ENCODE peak calls at places on chromosomes 16 and 17, in eight cellular contexts. C is A673; A is vagina; N is CD4-positive, alpha-beta T cell; E is tibial nerve; L is cardiac muscle cell; J is A549; T is CD4-positive, CD25-positive, alpha-beta regulatory T cell. G is an unnamed sample.

GRCh38 chr17:61399131-61400057 is at the start of gene TBX2:
- DNase-seq in L (peak), N (no peak), J (peak), A (no peak), T (no peak), E (peak), C (no peak), G (peak)

GRCh38 chr16:87541882-87542234 is 49.0 kb upstream of the ZCCHC14 start:
- DNase-seq in N (no peak), A (no peak), L (no peak), J (no peak), C (peak), T (no peak), E (no peak), G (no peak)

GRCh38 chr17:28712037-28712704 is 483 bp upstream of the PROCA1 start:
- DNase-seq in J (no peak), A (no peak), T (peak), L (peak), E (peak), N (peak), C (no peak), G (peak)

GRCh38 chr17:77498875-77499698 is 358.3 kb downstream of the SEC14L1 start:
- DNase-seq in T (peak), E (no peak), L (no peak), N (no peak), C (no peak), J (no peak), A (no peak), G (peak)

GRCh38 chr16:6674071-6674470 is 658.6 kb upstream of the RBFOX1 start:
- DNase-seq in L (no peak), J (no peak), N (no peak), A (no peak), C (no peak), E (no peak), T (no peak), G (no peak)

GRCh38 chr17:5241861-5242671 is 7.4 kb upstream of the SCIMP start:
- DNase-seq in T (no peak), A (no peak), N (peak), E (no peak), C (no peak), J (no peak), L (no peak), G (peak)

GRCh38 chr17:81295678-81296381 is 723 bp upstream of the SLC38A10 start:
- DNase-seq in J (peak), A (no peak), C (peak), E (no peak), N (peak), T (peak), L (no peak), G (peak)

GRCh38 chr16:88748364-88748763 is 36.7 kb downstream of the PIEZO1 start:
- DNase-seq in C (no peak), E (no peak), T (no peak), A (no peak), L (no peak), J (no peak), N (no peak), G (no peak)

GRCh38 chr16:57304169-57305061 is 19.9 kb upstream of the PLLP start:
- DNase-seq in A (no peak), C (no peak), N (no peak), J (peak), T (no peak), L (peak), E (no peak), G (peak)
- H3K27ac ChIP-seq in A (peak), C (no peak), N (no peak), J (peak), T (no peak), L (no peak), E (no peak), G (peak)

GRCh38 chr17:74543891-74544760 is 1.8 kb downstream of the CD300C start:
- DNase-seq in E (no peak), N (no peak), A (no peak), J (no peak), L (no peak), T (no peak), C (no peak), G (peak)

GRCh38 chr17:74541176-74542111 is 4.5 kb downstream of the CD300C start:
- DNase-seq in T (no peak), C (no peak), L (no peak), E (no peak), N (no peak), J (no peak), A (no peak), G (peak)

GRCh38 chr17:74542727-74543383 is 3.1 kb downstream of the CD300C start:
- DNase-seq in E (no peak), L (no peak), C (no peak), A (no peak), T (no peak), J (no peak), N (no peak), G (peak)

GRCh38 chr17:74543406-74543805 is 2.5 kb downstream of the CD300C start:
- DNase-seq in C (no peak), A (no peak), E (no peak), T (no peak), L (no peak), N (no peak), J (no peak), G (no peak)

DNA sequence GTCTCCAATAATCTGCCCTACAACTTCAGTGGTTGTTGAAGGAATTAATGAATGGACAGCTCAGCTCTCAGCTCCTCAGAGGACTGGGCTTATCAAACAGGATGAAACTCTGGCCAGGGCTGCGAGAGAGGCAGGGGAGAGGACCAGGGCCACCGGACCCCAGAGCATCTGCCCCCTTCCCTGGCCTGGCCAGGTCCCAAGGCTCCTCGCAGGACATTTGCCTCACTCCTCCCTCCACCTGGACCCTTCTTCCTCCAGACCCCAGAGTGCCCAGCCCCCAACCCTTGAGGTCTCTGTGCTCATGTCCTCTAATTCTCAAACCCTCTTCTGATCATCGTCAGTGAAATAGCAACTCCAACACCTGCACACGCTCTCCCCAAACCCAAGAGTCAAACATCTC is 3.7 kb downstream of the CD300C start:
- DNase-seq in C (no peak), J (no peak), L (no peak), N (no peak), E (no peak), T (no peak), A (no peak), G (peak)
- H3K27ac ChIP-seq in C (no peak), J (no peak), L (no peak), N (no peak), E (no peak), T (no peak), A (no peak), G (no peak)

GRCh38 chr16:20382202-20382948 is 22.2 kb downstream of the PDILT start:
- DNase-seq in N (no peak), L (no peak), C (peak), E (no peak), A (no peak), T (no peak), J (no peak), G (no peak)

GRCh38 chr16:20388854-20389253 is 15.7 kb downstream of the PDILT start:
- DNase-seq in E (no peak), N (no peak), J (no peak), C (no peak), A (no peak), L (no peak), T (no peak), G (no peak)

GRCh38 chr16:20387978-20388377 is 16.6 kb downstream of the PDILT start:
- DNase-seq in J (no peak), A (no peak), N (no peak), C (no peak), T (no peak), L (no peak), E (no peak), G (no peak)

GRCh38 chr16:20383106-20384029 is 21.2 kb downstream of the PDILT start:
- DNase-seq in A (no peak), C (peak), E (peak), T (peak), J (peak), N (peak), L (peak), G (peak)

GRCh38 chr16:20385844-20386832 is 18.4 kb downstream of the PDILT start:
- DNase-seq in J (peak), E (peak), L (peak), A (no peak), C (peak), N (peak), T (peak), G (no peak)
- H3K27ac ChIP-seq in J (no peak), E (no peak), L (no peak), A (no peak), C (no peak), N (no peak), T (no peak), G (no peak)

GRCh38 chr17:1714488-1714979 is 4.4 kb upstream of the TLCD2 start:
- DNase-seq in L (peak), T (no peak), J (peak), N (no peak), E (peak), C (peak), A (no peak), G (peak)
- H3K27ac ChIP-seq in L (peak), T (no peak), J (peak), N (no peak), E (peak), C (peak), A (peak), G (peak)